ENCODE peak calls at places on chromosome 19, in eight cellular contexts. V is breast epithelium, K is gastrocnemius medialis, X is ovary, L is right lobe of liver, D is Karpas-422, G is esophagus muscularis mucosa, A is uterus. O is an unnamed sample.

GRCh38 chr19:46903458-46903857 is 42.7 kb downstream of the ARHGAP35 start:
- DNase-seq in K (no peak), D (no peak), A (no peak), G (no peak), L (no peak), X (no peak), V (no peak), O (no peak)

GRCh38 chr19:19619849-19620210 is 1.3 kb upstream of the PBX4 start:
- DNase-seq in K (no peak), V (no peak), X (no peak), G (no peak), A (no peak), D (no peak), L (no peak), O (no peak)

GRCh38 chr19:2083174-2083854 is 12.8 kb downstream of the MOB3A start:
- DNase-seq in K (no peak), D (peak; percentile 78), A (peak; percentile 25), V (no peak), L (no peak), G (no peak), X (no peak), O (no peak)

GRCh38 chr19:31572671-31573298 is 223.5 kb upstream of the TSHZ3 start:
- DNase-seq in D (no peak), V (no peak), K (no peak), G (no peak), X (no peak), A (no peak), L (no peak), O (no peak)

GRCh38 chr19:48501961-48502719 is 9.5 kb downstream of the LMTK3 start:
- DNase-seq in D (peak; percentile 96), V (peak; percentile 95), K (no peak), X (peak; percentile 44), L (peak; percentile 43), G (no peak), A (no peak), O (peak; percentile 95)

GRCh38 chr19:45615795-45616708 is 14.0 kb upstream of the GPR4 start:
- DNase-seq in G (peak; percentile 93), A (peak; percentile 86), L (peak; percentile 82), X (peak; percentile 92), K (peak; percentile 60), V (peak; percentile 68), D (peak; percentile 98), O (peak; percentile 96)

GRCh38 chr19:52635786-52636570 is 2.2 kb downstream of the ZNF83 start:
- DNase-seq in A (no peak), D (no peak), G (no peak), L (no peak), K (no peak), X (no peak), V (no peak), O (no peak)

GRCh38 chr19:40257096-40257517 is 28.0 kb downstream of the AKT2 start:
- DNase-seq in V (no peak), L (peak; percentile 92), K (peak; percentile 78), A (no peak), X (no peak), G (no peak), D (no peak), O (peak; percentile 69)

GRCh38 chr19:32581704-32582164 is 744 bp downstream of the PDCD5 start:
- DNase-seq in G (no peak), D (no peak), L (peak; percentile 52), X (no peak), A (peak; percentile 28), K (peak; percentile 6), V (no peak), O (peak; percentile 48)

GRCh38 chr19:17304386-17305047 is 1.2 kb upstream of the MRPL34 start:
- DNase-seq in L (no peak), D (no peak), X (peak; percentile 56), A (peak; percentile 29), K (no peak), V (no peak), G (no peak), O (peak; percentile 49)

GRCh38 chr19:17302391-17303166 is 646 bp downstream of the ABHD8 start:
- DNase-seq in X (peak; percentile 74), L (no peak), A (peak; percentile 42), G (no peak), K (no peak), V (no peak), D (peak; percentile 67), O (peak; percentile 33)

GRCh38 chr19:17303167-17303939 is at the start of gene ABHD8:
- DNase-seq in A (peak; percentile 96), V (peak; percentile 96), D (peak; percentile 94), X (peak; percentile 99), G (peak; percentile 98), L (peak; percentile 97), K (peak; percentile 97), O (peak; percentile 98)

GRCh38 chr19:17305211-17305516 is 508 bp upstream of the MRPL34 start:
- DNase-seq in A (no peak), V (no peak), L (no peak), G (no peak), X (no peak), D (no peak), K (no peak), O (no peak)

DNA sequence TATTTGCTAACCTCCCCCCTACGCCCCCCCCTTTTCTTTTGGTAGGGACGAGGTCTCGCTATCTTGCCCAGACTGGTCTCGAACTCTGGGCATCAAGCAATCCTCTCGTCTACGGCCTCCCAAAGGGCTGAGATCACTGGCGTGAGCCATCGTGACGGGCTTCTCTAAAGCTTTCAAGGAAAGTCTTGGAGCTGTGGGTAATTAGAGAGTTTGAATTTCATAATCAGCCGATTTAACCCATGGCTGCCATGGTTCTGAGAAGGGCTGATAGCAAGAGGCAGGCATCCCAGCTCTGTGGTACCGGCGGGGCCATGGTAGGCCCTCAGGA is 679 bp upstream of the ABHD8 start:
- DNase-seq in K (no peak), L (no peak), X (no peak), A (peak; percentile 26), G (no peak), V (no peak), D (no peak), O (peak; percentile 62)
- H3K4me3 ChIP-seq in K (peak overlapping the region; percentile 86), L (no peak overlapping the region), X (peak overlapping the region; percentile 65), A (no peak overlapping the region), G (peak overlapping the region; percentile 85), V (no peak overlapping the region), D (no peak overlapping the region), O (peak overlapping the region; percentile 90)

GRCh38 chr19:35612224-35612558 is 344 bp upstream of the HAUS5 start:
- DNase-seq in V (no peak), G (no peak), L (no peak), D (no peak), A (no peak), K (no peak), X (no peak), O (no peak)
- H3K4me3 ChIP-seq in V (peak overlapping the region; percentile 73), G (peak overlapping the region; percentile 77), L (peak overlapping the region; percentile 68), D (peak overlapping the region; percentile 94), A (peak overlapping the region; percentile 54), K (peak overlapping the region; percentile 78), X (peak overlapping the region; percentile 77), O (peak overlapping the region; percentile 78)

GRCh38 chr19:55578761-55579747 is 1.6 kb downstream of the ZNF579 start:
- DNase-seq in A (no peak), G (no peak), K (no peak), D (no peak), V (no peak), X (no peak), L (no peak), O (no peak)
- H3K4me3 ChIP-seq in A (peak overlapping the region; percentile 77), G (peak overlapping the region; percentile 85), K (peak overlapping the region; percentile 96), D (peak overlapping the region; percentile 90), V (peak overlapping the region; percentile 88), X (no peak overlapping the region), L (peak overlapping the region; percentile 74), O (no peak overlapping the region)

GRCh38 chr19:55085923-55086715 is 10.4 kb downstream of the EPS8L1 start:
- DNase-seq in A (no peak), D (no peak), G (no peak), X (peak; percentile 37), V (no peak), K (no peak), L (no peak), O (no peak)

GRCh38 chr19:55088021-55088451 is 12.4 kb downstream of the EPS8L1 start:
- DNase-seq in A (no peak), K (no peak), V (no peak), L (no peak), D (no peak), X (peak; percentile 32), G (no peak), O (no peak)

GRCh38 chr19:55088543-55089265 is 13.0 kb downstream of the EPS8L1 start:
- DNase-seq in K (no peak), G (no peak), L (no peak), X (peak; percentile 79), A (peak; percentile 82), D (peak; percentile 96), V (peak; percentile 76), O (peak; percentile 71)

GRCh38 chr19:55086730-55087541 is 11.3 kb downstream of the EPS8L1 start:
- DNase-seq in X (peak; percentile 92), G (peak; percentile 98), D (no peak), L (peak; percentile 92), A (peak; percentile 96), K (peak; percentile 73), V (peak; percentile 85), O (peak; percentile 95)

GRCh38 chr19:55087542-55087935 is 11.9 kb downstream of the EPS8L1 start:
- DNase-seq in G (no peak), K (no peak), D (no peak), L (no peak), X (no peak), V (no peak), A (no peak), O (no peak)
- H3K4me3 ChIP-seq in G (peak overlapping the region; percentile 53), K (peak overlapping the region; percentile 52), D (no peak overlapping the region), L (peak overlapping the region; percentile 39), X (peak overlapping the region; percentile 29), V (peak overlapping the region; percentile 34), A (peak overlapping the region; percentile 35), O (peak overlapping the region; percentile 50)

GRCh38 chr19:55552620-55553019 is 7.3 kb upstream of the SBK3 start:
- DNase-seq in X (no peak), G (no peak), D (no peak), L (no peak), A (no peak), V (no peak), K (no peak), O (no peak)

GRCh38 chr19:55552206-55552605 is 6.9 kb upstream of the SBK3 start:
- DNase-seq in V (no peak), X (no peak), K (no peak), A (no peak), G (no peak), D (no peak), L (no peak), O (no peak)

GRCh38 chr19:55549500-55550320 is 4.4 kb upstream of the SBK3 start:
- DNase-seq in G (no peak), K (peak; percentile 88), L (peak; percentile 38), D (no peak), X (no peak), V (no peak), A (no peak), O (no peak)

GRCh38 chr19:55553217-55554182 is 8.2 kb upstream of the SBK3 start:
- DNase-seq in X (no peak), D (no peak), A (no peak), L (no peak), V (no peak), G (no peak), K (no peak), O (no peak)

DNA sequence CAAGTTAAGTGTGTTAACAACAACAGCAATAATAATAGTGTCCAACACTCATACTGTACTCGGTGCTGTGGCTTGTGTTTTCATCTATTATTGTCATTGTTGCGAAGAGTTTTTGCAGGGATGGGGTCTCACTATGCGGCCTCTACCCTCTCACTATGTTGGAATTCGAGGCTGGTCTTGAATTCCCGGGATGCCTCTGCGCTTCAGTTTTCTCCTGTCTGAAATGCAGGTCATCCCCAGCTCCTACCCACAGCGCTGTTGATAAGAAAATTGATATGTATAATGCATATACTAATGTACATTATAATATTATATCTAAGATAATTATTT is 4.9 kb upstream of the SBK3 start:
- DNase-seq in K (no peak), G (no peak), D (no peak), L (no peak), V (no peak), A (no peak), X (no peak), O (no peak)
- H3K4me3 ChIP-seq in K (peak overlapping the region; percentile 47), G (no peak overlapping the region), D (no peak overlapping the region), L (no peak overlapping the region), V (no peak overlapping the region), A (no peak overlapping the region), X (no peak overlapping the region), O (no peak overlapping the region)